ENCODE peak calls at places on chromosomes 16 and 17, in seven cellular contexts. U is AG08395, J is NCI-H510A, L is ecto neural progenitor cell, O is cardiac fibroblast, F is body of pancreas, W is adrenal gland. C is an unnamed sample.

GRCh38 chr16:53931946-53932345 is 228.0 kb downstream of the FTO start:
- DNase-seq in U (no peak), J (no peak), L (no peak), O (no peak), F (no peak), W (no peak), C (no peak)

GRCh38 chr16:75254359-75254837 is 3.0 kb upstream of the BCAR1 start:
- DNase-seq in U (peak), J (no peak), L (peak), O (peak), F (no peak), W (peak), C (no peak)

GRCh38 chr17:31680126-31680525 is 178.9 kb downstream of the COPRS start:
- DNase-seq in U (no peak), J (no peak), L (peak), O (no peak), F (no peak), W (no peak), C (no peak)

GRCh38 chr17:81867123-81867951 is 3.8 kb downstream of the ARHGDIA start:
- DNase-seq in U (no peak), J (no peak), L (peak), O (peak), F (peak), W (peak), C (no peak)

GRCh38 chr17:9174779-9175574 is 153.7 kb downstream of the NTN1 start:
- DNase-seq in U (no peak), J (no peak), L (no peak), O (no peak), F (no peak), W (no peak), C (no peak)

GRCh38 chr16:49557070-49557446 is 183.5 kb downstream of the C16orf78 start:
- DNase-seq in U (no peak), J (peak), L (peak), O (no peak), F (no peak), W (no peak), C (no peak)

GRCh38 chr17:49433000-49433694 is 18.5 kb upstream of the PHB1 start:
- DNase-seq in U (no peak), J (no peak), L (no peak), O (no peak), F (no peak), W (no peak), C (no peak)

GRCh38 chr16:80347900-80348299 is 192.9 kb upstream of the DYNLRB2 start:
- DNase-seq in U (no peak), J (no peak), L (no peak), O (peak), F (peak), W (peak), C (no peak)

GRCh38 chr17:58606934-58607333 is 84.9 kb downstream of the TEX14 start:
- DNase-seq in U (no peak), J (no peak), L (no peak), O (no peak), F (no peak), W (no peak), C (no peak)

GRCh38 chr17:16313159-16314090 is 39.8 kb downstream of the CENPV start:
- DNase-seq in U (no peak), J (peak), L (no peak), O (no peak), F (no peak), W (no peak), C (no peak)

GRCh38 chr16:53566568-53566967 is 63.6 kb upstream of the AKTIP start:
- DNase-seq in U (no peak), J (no peak), L (peak), O (no peak), F (no peak), W (no peak), C (no peak)

GRCh38 chr17:59521465-59522126 is 43.8 kb upstream of the DHX40 start:
- DNase-seq in U (peak), J (no peak), L (peak), O (peak), F (peak), W (peak), C (peak)

GRCh38 chr17:40304464-40304863 is 4.5 kb upstream of the RARA start:
- DNase-seq in U (peak), J (no peak), L (no peak), O (peak), F (no peak), W (no peak), C (no peak)

GRCh38 chr16:66471696-66472393 is 44.8 kb downstream of the BEAN1 start:
- DNase-seq in U (no peak), J (no peak), L (no peak), O (no peak), F (no peak), W (no peak), C (no peak)

GRCh38 chr17:72502111-72502939 is 381.5 kb downstream of the SOX9 start:
- DNase-seq in U (peak), J (no peak), L (no peak), O (peak), F (peak), W (no peak), C (no peak)

GRCh38 chr16:89842471-89843408 is 14.5 kb downstream of the SPIRE2 start:
- DNase-seq in U (peak), J (no peak), L (no peak), O (peak), F (no peak), W (no peak), C (no peak)

GRCh38 chr16:83589576-83589975 is 218.2 kb upstream of the HSBP1 start:
- DNase-seq in U (no peak), J (no peak), L (no peak), O (no peak), F (no peak), W (no peak), C (no peak)

GRCh38 chr17:36742267-36743000 is 141.1 kb downstream of the MRM1 start:
- DNase-seq in U (no peak), J (no peak), L (peak), O (no peak), F (no peak), W (no peak), C (no peak)

GRCh38 chr16:8849411-8850011 is 19.3 kb downstream of the CARHSP1 start:
- DNase-seq in U (no peak), J (no peak), L (no peak), O (peak), F (no peak), W (no peak), C (no peak)

GRCh38 chr17:11294826-11295225 is 53.8 kb downstream of the SHISA6 start:
- DNase-seq in U (no peak), J (no peak), L (peak), O (no peak), F (no peak), W (no peak), C (no peak)

GRCh38 chr16:79602615-79603014 is 2.1 kb upstream of the MAF start:
- DNase-seq in U (no peak), J (no peak), L (peak), O (no peak), F (no peak), W (no peak), C (peak)

GRCh38 chr17:37824534-37825485 is 80.0 kb upstream of the HNF1B start:
- DNase-seq in U (peak), J (no peak), L (no peak), O (peak), F (no peak), W (peak), C (no peak)

GRCh38 chr17:29883497-29883896 is 46.5 kb downstream of the SSH2 start:
- DNase-seq in U (no peak), J (no peak), L (no peak), O (no peak), F (no peak), W (no peak), C (no peak)

GRCh38 chr17:79627766-79628690 is 17.2 kb upstream of the RBFOX3 start:
- DNase-seq in U (no peak), J (no peak), L (peak), O (no peak), F (peak), W (no peak), C (no peak)

GRCh38 chr16:28317040-28317880 is 24.9 kb downstream of the SBK1 start:
- DNase-seq in U (peak), J (no peak), L (peak), O (peak), F (peak), W (peak), C (peak)

GRCh38 chr17:42655528-42655927 is 3.6 kb upstream of the TUBG2 start:
- DNase-seq in U (peak), J (no peak), L (no peak), O (no peak), F (no peak), W (no peak), C (no peak)

GRCh38 chr17:4708436-4708835 is 2.0 kb upstream of the ARRB2 start:
- DNase-seq in U (no peak), J (peak), L (no peak), O (no peak), F (no peak), W (no peak), C (peak)

GRCh38 chr16:81136331-81137011 is 40.3 kb upstream of the GCSH start:
- DNase-seq in U (no peak), J (no peak), L (no peak), O (no peak), F (no peak), W (no peak), C (no peak)

GRCh38 chr16:47142469-47143328 is 1.0 kb downstream of the NETO2 start:
- DNase-seq in U (peak), J (peak), L (peak), O (peak), F (peak), W (peak), C (no peak)

GRCh38 chr17:60321336-60322055 is 70.4 kb downstream of the USP32 start:
- DNase-seq in U (no peak), J (no peak), L (no peak), O (no peak), F (no peak), W (no peak), C (no peak)

GRCh38 chr17:16456770-16457316 is 35.1 kb downstream of the LRRC75A start:
- DNase-seq in U (no peak), J (no peak), L (no peak), O (no peak), F (no peak), W (no peak), C (no peak)

GRCh38 chr17:67568961-67569360 is 148.8 kb upstream of the NOL11 start:
- DNase-seq in U (no peak), J (no peak), L (no peak), O (no peak), F (no peak), W (no peak), C (no peak)

GRCh38 chr17:65389956-65390355 is 171.5 kb downstream of the AXIN2 start:
- DNase-seq in U (peak), J (no peak), L (no peak), O (peak), F (no peak), W (no peak), C (no peak)

GRCh38 chr16:82459580-82460256 is 167.1 kb upstream of the CDH13 start:
- DNase-seq in U (no peak), J (no peak), L (no peak), O (no peak), F (no peak), W (no peak), C (no peak)

GRCh38 chr17:31688704-31689103 is 170.3 kb downstream of the COPRS start:
- DNase-seq in U (no peak), J (no peak), L (no peak), O (no peak), F (no peak), W (no peak), C (no peak)

GRCh38 chr17:72118588-72119279 is 2.1 kb upstream of the SOX9 start:
- DNase-seq in U (peak), J (no peak), L (peak), O (peak), F (peak), W (peak), C (no peak)